ENCODE peak calls at places on chromosomes 11 and 22, in six cellular contexts. One of them, this sample, is unnamed.

GRCh38 chr22:23565942-23566715 is 14.0 kb downstream of the IGLL1 start:
- DNase-seq in thoracic aorta: no peak
- DNase-seq in ovary: peak
- DNase-seq in heart left ventricle: no peak
- DNase-seq in astrocyte: no peak
- DNase-seq in upper lobe of right lung: no peak
- DNase-seq in this sample: no peak

GRCh38 chr11:69744435-69744834 is 30.7 kb downstream of the FGF4 start:
- DNase-seq in heart left ventricle: no peak
- DNase-seq in ovary: no peak
- DNase-seq in astrocyte: peak
- DNase-seq in upper lobe of right lung: no peak
- DNase-seq in thoracic aorta: no peak
- DNase-seq in this sample: no peak

GRCh38 chr11:62452839-62453468 is 34.1 kb downstream of the SCGB1A1 start:
- DNase-seq in ovary: no peak
- DNase-seq in heart left ventricle: no peak
- DNase-seq in thoracic aorta: no peak
- DNase-seq in upper lobe of right lung: no peak
- DNase-seq in astrocyte: no peak
- DNase-seq in this sample: no peak

GRCh38 chr11:60905047-60905446 is 1.3 kb downstream of the PRPF19 start:
- DNase-seq in upper lobe of right lung: no peak
- DNase-seq in heart left ventricle: no peak
- DNase-seq in astrocyte: no peak
- DNase-seq in thoracic aorta: no peak
- DNase-seq in ovary: no peak
- DNase-seq in this sample: no peak

GRCh38 chr22:40485813-40486610 is 115.6 kb downstream of the SGSM3 start:
- DNase-seq in astrocyte: peak
- DNase-seq in ovary: no peak
- DNase-seq in thoracic aorta: no peak
- DNase-seq in upper lobe of right lung: no peak
- DNase-seq in heart left ventricle: no peak
- DNase-seq in this sample: peak

GRCh38 chr11:17634776-17635550 is 84.4 kb upstream of the MYOD1 start:
- DNase-seq in astrocyte: no peak
- DNase-seq in upper lobe of right lung: no peak
- DNase-seq in ovary: no peak
- DNase-seq in thoracic aorta: no peak
- DNase-seq in heart left ventricle: no peak
- DNase-seq in this sample: no peak

GRCh38 chr11:38543311-38543710 is 1945.3 kb upstream of the RAG2 start:
- DNase-seq in heart left ventricle: no peak
- DNase-seq in ovary: no peak
- DNase-seq in upper lobe of right lung: no peak
- DNase-seq in astrocyte: peak
- DNase-seq in thoracic aorta: no peak
- DNase-seq in this sample: no peak

GRCh38 chr11:63670077-63670737 is 969 bp downstream of the ATL3 start:
- DNase-seq in upper lobe of right lung: no peak
- DNase-seq in astrocyte: peak
- DNase-seq in ovary: no peak
- DNase-seq in thoracic aorta: no peak
- DNase-seq in heart left ventricle: no peak
- DNase-seq in this sample: no peak

GRCh38 chr11:14347991-14348390 is 11.0 kb downstream of the RRAS2 start:
- DNase-seq in thoracic aorta: no peak
- DNase-seq in ovary: no peak
- DNase-seq in astrocyte: no peak
- DNase-seq in heart left ventricle: no peak
- DNase-seq in upper lobe of right lung: no peak
- DNase-seq in this sample: no peak

GRCh38 chr22:42906605-42907338 is 49.7 kb upstream of the ARFGAP3 start:
- DNase-seq in astrocyte: no peak
- DNase-seq in heart left ventricle: peak
- DNase-seq in ovary: peak
- DNase-seq in upper lobe of right lung: no peak
- DNase-seq in thoracic aorta: no peak
- DNase-seq in this sample: peak

GRCh38 chr22:46737976-46738641 is at the start of gene CERK:
- DNase-seq in ovary: peak
- DNase-seq in heart left ventricle: peak
- DNase-seq in astrocyte: peak
- DNase-seq in thoracic aorta: no peak
- DNase-seq in upper lobe of right lung: peak
- DNase-seq in this sample: peak

GRCh38 chr11:77211594-77212251 is 83.7 kb downstream of the MYO7A start:
- DNase-seq in thoracic aorta: no peak
- DNase-seq in upper lobe of right lung: peak
- DNase-seq in heart left ventricle: no peak
- DNase-seq in ovary: no peak
- DNase-seq in astrocyte: no peak
- DNase-seq in this sample: no peak

GRCh38 chr22:35560824-35561223 is 20.2 kb downstream of the RASD2 start:
- DNase-seq in ovary: no peak
- DNase-seq in upper lobe of right lung: no peak
- DNase-seq in thoracic aorta: no peak
- DNase-seq in astrocyte: no peak
- DNase-seq in heart left ventricle: no peak
- DNase-seq in this sample: no peak

GRCh38 chr11:103420593-103420992 is 311.4 kb downstream of the DYNC2H1 start:
- DNase-seq in thoracic aorta: no peak
- DNase-seq in upper lobe of right lung: no peak
- DNase-seq in heart left ventricle: no peak
- DNase-seq in ovary: no peak
- DNase-seq in astrocyte: peak
- DNase-seq in this sample: no peak

GRCh38 chr11:27166130-27166529 is 125.5 kb downstream of the BBOX1 start:
- DNase-seq in astrocyte: no peak
- DNase-seq in ovary: no peak
- DNase-seq in heart left ventricle: no peak
- DNase-seq in upper lobe of right lung: no peak
- DNase-seq in thoracic aorta: no peak
- DNase-seq in this sample: no peak

GRCh38 chr11:71180694-71181466 is 71.5 kb downstream of the SHANK2 start:
- DNase-seq in astrocyte: no peak
- DNase-seq in ovary: no peak
- DNase-seq in heart left ventricle: no peak
- DNase-seq in thoracic aorta: no peak
- DNase-seq in upper lobe of right lung: no peak
- DNase-seq in this sample: no peak

GRCh38 chr11:71183878-71184277 is 68.5 kb downstream of the SHANK2 start:
- DNase-seq in ovary: no peak
- DNase-seq in upper lobe of right lung: peak
- DNase-seq in thoracic aorta: no peak
- DNase-seq in astrocyte: no peak
- DNase-seq in heart left ventricle: no peak
- DNase-seq in this sample: no peak

GRCh38 chr11:71179877-71180276 is 72.5 kb downstream of the SHANK2 start:
- DNase-seq in heart left ventricle: no peak
- DNase-seq in upper lobe of right lung: no peak
- DNase-seq in astrocyte: no peak
- DNase-seq in ovary: no peak
- DNase-seq in thoracic aorta: no peak
- DNase-seq in this sample: no peak

GRCh38 chr11:71182791-71183556 is 69.4 kb downstream of the SHANK2 start:
- DNase-seq in ovary: no peak
- DNase-seq in astrocyte: no peak
- DNase-seq in thoracic aorta: no peak
- DNase-seq in heart left ventricle: no peak
- DNase-seq in upper lobe of right lung: no peak
- DNase-seq in this sample: no peak

GRCh38 chr11:71181566-71181965 is 70.8 kb downstream of the SHANK2 start:
- DNase-seq in upper lobe of right lung: no peak
- DNase-seq in thoracic aorta: no peak
- DNase-seq in astrocyte: no peak
- DNase-seq in heart left ventricle: no peak
- DNase-seq in ovary: no peak
- DNase-seq in this sample: no peak
- H3K4me3 ChIP-seq in upper lobe of right lung: no peak
- H3K4me3 ChIP-seq in thoracic aorta: no peak
- H3K4me3 ChIP-seq in astrocyte: no peak
- H3K4me3 ChIP-seq in heart left ventricle: no peak
- H3K4me3 ChIP-seq in ovary: no peak
- H3K4me3 ChIP-seq in this sample: no peak

GRCh38 chr11:78420796-78421209 is 3.2 kb upstream of the GAB2 start:
- DNase-seq in thoracic aorta: peak
- DNase-seq in upper lobe of right lung: peak
- DNase-seq in heart left ventricle: peak
- DNase-seq in ovary: peak
- DNase-seq in astrocyte: peak
- DNase-seq in this sample: peak

GRCh38 chr11:78425436-78425835 is 7.8 kb upstream of the GAB2 start:
- DNase-seq in upper lobe of right lung: no peak
- DNase-seq in thoracic aorta: no peak
- DNase-seq in ovary: no peak
- DNase-seq in astrocyte: no peak
- DNase-seq in heart left ventricle: no peak
- DNase-seq in this sample: no peak

GRCh38 chr11:78424334-78425270 is 7.0 kb upstream of the GAB2 start:
- DNase-seq in upper lobe of right lung: no peak
- DNase-seq in thoracic aorta: no peak
- DNase-seq in heart left ventricle: no peak
- DNase-seq in ovary: no peak
- DNase-seq in astrocyte: peak
- DNase-seq in this sample: no peak

GRCh38 chr11:78420255-78420764 is 2.7 kb upstream of the GAB2 start:
- DNase-seq in heart left ventricle: peak
- DNase-seq in thoracic aorta: no peak
- DNase-seq in ovary: peak
- DNase-seq in upper lobe of right lung: peak
- DNase-seq in astrocyte: peak
- DNase-seq in this sample: peak

GRCh38 chr11:78423241-78423640 is 5.6 kb upstream of the GAB2 start:
- DNase-seq in thoracic aorta: no peak
- DNase-seq in ovary: no peak
- DNase-seq in upper lobe of right lung: no peak
- DNase-seq in astrocyte: no peak
- DNase-seq in heart left ventricle: no peak
- DNase-seq in this sample: no peak
- H3K27ac ChIP-seq in thoracic aorta: no peak
- H3K27ac ChIP-seq in ovary: no peak
- H3K27ac ChIP-seq in upper lobe of right lung: no peak
- H3K27ac ChIP-seq in astrocyte: no peak
- H3K27ac ChIP-seq in heart left ventricle: peak
- H3K27ac ChIP-seq in this sample: no peak

GRCh38 chr11:42462558-42463310 is 849.1 kb upstream of the API5 start:
- DNase-seq in upper lobe of right lung: no peak
- DNase-seq in heart left ventricle: no peak
- DNase-seq in thoracic aorta: no peak
- DNase-seq in astrocyte: peak
- DNase-seq in ovary: no peak
- DNase-seq in this sample: no peak
- H3K4me3 ChIP-seq in upper lobe of right lung: no peak
- H3K4me3 ChIP-seq in heart left ventricle: no peak
- H3K4me3 ChIP-seq in thoracic aorta: no peak
- H3K4me3 ChIP-seq in astrocyte: no peak
- H3K4me3 ChIP-seq in ovary: no peak
- H3K4me3 ChIP-seq in this sample: no peak

GRCh38 chr11:120564573-120565301 is 53.2 kb downstream of the GRIK4 start:
- DNase-seq in ovary: peak
- DNase-seq in heart left ventricle: peak
- DNase-seq in astrocyte: peak
- DNase-seq in upper lobe of right lung: no peak
- DNase-seq in thoracic aorta: no peak
- DNase-seq in this sample: peak
- H3K27ac ChIP-seq in ovary: no peak
- H3K27ac ChIP-seq in heart left ventricle: no peak
- H3K27ac ChIP-seq in astrocyte: peak
- H3K27ac ChIP-seq in upper lobe of right lung: no peak
- H3K27ac ChIP-seq in thoracic aorta: no peak
- H3K27ac ChIP-seq in this sample: no peak

DNA sequence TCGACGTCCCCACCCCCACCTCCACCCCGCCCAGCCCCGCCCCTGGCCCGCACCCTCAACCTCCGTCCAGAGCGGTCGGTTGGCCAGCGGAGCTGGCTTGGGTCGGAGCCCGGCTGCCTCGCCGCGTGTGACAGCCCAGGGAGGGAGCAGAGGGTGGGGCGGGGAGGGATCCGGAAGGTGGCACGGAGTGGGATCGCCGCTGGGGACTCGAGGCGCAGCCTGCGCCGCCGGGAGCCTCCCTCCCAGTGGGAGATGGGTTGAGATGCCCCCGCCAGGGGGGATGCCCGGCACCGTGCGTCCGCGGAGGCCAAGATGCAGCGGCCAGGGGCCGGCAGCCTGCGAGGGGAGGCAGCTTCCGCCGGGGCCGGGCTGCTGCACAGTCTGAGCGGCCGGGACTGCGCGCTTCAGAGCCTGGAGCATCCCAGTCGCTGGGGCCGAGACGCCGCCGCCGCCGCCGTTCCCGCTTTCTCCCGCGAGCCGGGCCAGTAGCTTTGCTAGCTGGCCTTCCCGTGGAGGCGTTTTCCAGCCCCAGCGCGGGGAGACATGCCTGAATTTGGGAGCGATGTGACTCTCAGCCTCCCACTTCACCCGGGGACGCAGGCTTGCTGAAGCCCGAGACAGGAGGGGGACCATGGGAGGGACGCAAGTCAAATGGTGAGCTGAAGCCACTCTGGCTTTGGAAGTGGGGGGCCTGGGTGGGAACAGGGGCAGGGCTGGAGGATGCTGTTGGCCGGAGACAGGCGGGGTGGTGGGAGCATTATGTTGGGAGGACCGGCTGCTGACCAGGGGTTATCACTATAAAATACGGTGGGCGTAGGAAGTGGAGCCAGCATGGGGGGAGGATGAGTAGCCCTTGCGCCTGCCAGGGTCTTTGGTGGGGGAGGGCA is 40.2 kb downstream of the DIXDC1 start:
- DNase-seq in upper lobe of right lung: peak
- DNase-seq in ovary: peak
- DNase-seq in heart left ventricle: peak
- DNase-seq in thoracic aorta: peak
- DNase-seq in astrocyte: peak
- DNase-seq in this sample: peak
- H3K4me3 ChIP-seq in upper lobe of right lung: peak
- H3K4me3 ChIP-seq in ovary: peak
- H3K4me3 ChIP-seq in heart left ventricle: peak
- H3K4me3 ChIP-seq in thoracic aorta: peak
- H3K4me3 ChIP-seq in astrocyte: peak
- H3K4me3 ChIP-seq in this sample: peak

DNA sequence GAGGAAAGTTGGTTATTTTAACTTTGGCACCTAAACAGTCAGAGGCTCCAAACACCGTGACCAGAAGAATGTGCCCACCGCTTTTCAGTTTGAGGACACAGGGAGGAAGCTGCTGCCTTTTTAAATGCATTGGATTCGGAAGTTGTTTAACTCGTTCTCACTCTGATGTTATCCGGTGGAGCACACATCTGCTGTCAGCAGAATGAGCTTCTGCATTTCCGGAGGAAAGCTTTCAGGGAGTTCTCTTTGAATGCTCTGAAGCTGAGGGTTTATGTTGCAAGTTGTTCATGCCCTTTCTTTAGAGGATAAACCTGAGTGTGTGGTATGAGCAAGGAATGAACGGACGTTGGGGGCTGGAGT is 64.1 kb downstream of the PPFIBP2 start:
- DNase-seq in heart left ventricle: no peak
- DNase-seq in upper lobe of right lung: no peak
- DNase-seq in ovary: no peak
- DNase-seq in thoracic aorta: no peak
- DNase-seq in astrocyte: no peak
- DNase-seq in this sample: no peak
- H3K27ac ChIP-seq in heart left ventricle: peak
- H3K27ac ChIP-seq in upper lobe of right lung: peak
- H3K27ac ChIP-seq in ovary: peak
- H3K27ac ChIP-seq in thoracic aorta: peak
- H3K27ac ChIP-seq in astrocyte: no peak
- H3K27ac ChIP-seq in this sample: peak

GRCh38 chr11:35363246-35364100 is 55.9 kb downstream of the SLC1A2 start:
- DNase-seq in ovary: no peak
- DNase-seq in upper lobe of right lung: no peak
- DNase-seq in astrocyte: no peak
- DNase-seq in thoracic aorta: no peak
- DNase-seq in heart left ventricle: no peak
- DNase-seq in this sample: peak
- H3K4me3 ChIP-seq in ovary: no peak
- H3K4me3 ChIP-seq in upper lobe of right lung: no peak
- H3K4me3 ChIP-seq in astrocyte: no peak
- H3K4me3 ChIP-seq in thoracic aorta: peak
- H3K4me3 ChIP-seq in heart left ventricle: no peak
- H3K4me3 ChIP-seq in this sample: no peak

This sample was measured in right cardiac atrium.